ENCODE peak calls at places on chromosome 6, in four cellular contexts. Y, J, U and R are unnamed samples.

GRCh38 chr6:2476376-2476775 is 231.0 kb upstream of the GMDS start:
- DNase-seq in Y (no peak), J (no peak), U (no peak), R (no peak)

GRCh38 chr6:3381233-3382065 is 75.4 kb downstream of the SLC22A23 start:
- DNase-seq in Y (peak), J (no peak), U (peak), R (no peak)

GRCh38 chr6:41182069-41183034 is 18.6 kb downstream of the TREML2 start:
- DNase-seq in Y (no peak), J (peak), U (peak), R (no peak)

GRCh38 chr6:139981810-139982550 is 607.5 kb upstream of the CITED2 start:
- DNase-seq in Y (peak), J (peak), U (peak), R (no peak)

GRCh38 chr6:139751179-139751578 is 376.7 kb upstream of the CITED2 start:
- DNase-seq in Y (no peak), J (peak), U (no peak), R (no peak)

GRCh38 chr6:124066995-124067552 is 263.4 kb downstream of the NKAIN2 start:
- DNase-seq in Y (no peak), J (no peak), U (peak), R (no peak)

GRCh38 chr6:104686550-104687155 is 173.1 kb downstream of the HACE1 start:
- DNase-seq in Y (no peak), J (no peak), U (peak), R (no peak)

GRCh38 chr6:84062519-84063154 is 29.1 kb downstream of the MRAP2 start:
- DNase-seq in Y (no peak), J (no peak), U (no peak), R (no peak)

GRCh38 chr6:126302191-126302590 is 37.7 kb upstream of the CENPW start:
- DNase-seq in Y (no peak), J (peak), U (no peak), R (no peak)

GRCh38 chr6:27668442-27669275 is 195.8 kb upstream of the ZNF184 start:
- DNase-seq in Y (no peak), J (peak), U (peak), R (no peak)

GRCh38 chr6:7615611-7616383 is 25.8 kb downstream of the SNRNP48 start:
- DNase-seq in Y (peak), J (peak), U (peak), R (no peak)

GRCh38 chr6:142680308-142680707 is 264.7 kb downstream of the HIVEP2 start:
- DNase-seq in Y (no peak), J (no peak), U (no peak), R (no peak)

GRCh38 chr6:161618816-161619454 is 345.1 kb upstream of the AGPAT4 start:
- DNase-seq in Y (peak), J (peak), U (peak), R (no peak)

GRCh38 chr6:18210707-18211106 is 53.6 kb downstream of the DEK start:
- DNase-seq in Y (no peak), J (no peak), U (no peak), R (no peak)

GRCh38 chr6:56868687-56869086 is 86.2 kb upstream of the BEND6 start:
- DNase-seq in Y (no peak), J (peak), U (no peak), R (no peak)

GRCh38 chr6:144581807-144582537 is 296.8 kb downstream of the UTRN start:
- DNase-seq in Y (peak), J (peak), U (peak), R (no peak)

GRCh38 chr6:127032971-127033370 is 85.5 kb upstream of the RSPO3 start:
- DNase-seq in Y (no peak), J (no peak), U (peak), R (no peak)